ENCODE peak calls at places on chromosomes 11 and 22, in four cellular contexts. W, F, J and M are unnamed samples.

GRCh38 chr11:77372736-77373135 is 71.2 kb upstream of the GDPD4 start:
- DNase-seq in F (no peak), W (no peak), J (no peak), M (no peak)

GRCh38 chr11:69080361-69080973 is 31.7 kb downstream of the TPCN2 start:
- DNase-seq in J (no peak), W (no peak), F (no peak), M (no peak)

GRCh38 chr11:119472186-119472855 is 49.3 kb upstream of the THY1 start:
- DNase-seq in F (no peak), W (peak), J (no peak), M (no peak)

GRCh38 chr11:26042113-26042512 is 289.8 kb upstream of the ANO3 start:
- DNase-seq in F (no peak), J (no peak), W (no peak), M (no peak)

GRCh38 chr11:86537541-86538222 is 134.7 kb downstream of the ME3 start:
- DNase-seq in J (no peak), W (no peak), F (no peak), M (no peak)

GRCh38 chr22:36192601-36193000 is 9.0 kb downstream of the APOL4 start:
- DNase-seq in J (no peak), F (no peak), W (no peak), M (no peak)

GRCh38 chr22:20536590-20537324 is 29.3 kb downstream of the MED15 start:
- DNase-seq in F (no peak), J (no peak), W (no peak), M (no peak)

GRCh38 chr22:37244922-37245722 is 1.1 kb upstream of the RAC2 start:
- DNase-seq in W (no peak), J (no peak), F (no peak), M (no peak)

GRCh38 chr11:63612181-63612580 is 2.1 kb downstream of the PLAAT3 start:
- DNase-seq in W (no peak), J (no peak), F (no peak), M (no peak)

GRCh38 chr11:125166347-125166841 is 1.8 kb downstream of the PKNOX2 start:
- DNase-seq in W (no peak), F (peak), J (no peak), M (peak)

GRCh38 chr11:862704-863388 is 20.2 kb downstream of the TSPAN4 start:
- DNase-seq in J (no peak), F (peak), W (no peak), M (no peak)

GRCh38 chr11:130163346-130164220 is 4.0 kb downstream of the ST14 start:
- DNase-seq in J (no peak), F (no peak), W (peak), M (no peak)

GRCh38 chr11:36817336-36817965 is 219.4 kb upstream of the RAG2 start:
- DNase-seq in J (no peak), F (no peak), W (no peak), M (no peak)

GRCh38 chr22:48264586-48264985 is 1502.1 kb downstream of the TBC1D22A start:
- DNase-seq in F (no peak), J (no peak), W (no peak), M (no peak)

GRCh38 chr11:120566176-120566575 is 54.6 kb downstream of the GRIK4 start:
- DNase-seq in W (no peak), J (no peak), F (no peak), M (no peak)

GRCh38 chr11:84965484-84965883 is 661.7 kb downstream of the DLG2 start:
- DNase-seq in F (no peak), W (no peak), J (no peak), M (no peak)

GRCh38 chr11:8222820-8223512 is 40.7 kb downstream of the LMO1 start:
- DNase-seq in W (no peak), J (no peak), F (no peak), M (no peak)

GRCh38 chr11:69213964-69214363 is 58.2 kb downstream of the SMIM38 start:
- DNase-seq in W (no peak), F (no peak), J (no peak), M (no peak)

GRCh38 chr22:29945435-29945834 is 62.5 kb downstream of the MTMR3 start:
- DNase-seq in W (no peak), J (no peak), F (no peak), M (no peak)

GRCh38 chr22:47188337-47189055 is 426.0 kb downstream of the TBC1D22A start:
- DNase-seq in J (no peak), W (no peak), F (no peak), M (no peak)

GRCh38 chr22:37674951-37675929 is at the start of gene LGALS1:
- DNase-seq in F (peak), J (no peak), W (peak), M (peak)

GRCh38 chr11:36452231-36452630 is 57.8 kb downstream of the TRAF6 start:
- DNase-seq in F (no peak), J (no peak), W (no peak), M (no peak)

GRCh38 chr22:18968011-18968749 is 32.1 kb upstream of the PRODH start:
- DNase-seq in W (no peak), J (no peak), F (peak), M (no peak)

GRCh38 chr22:32042924-32043323 is at the start of gene SLC5A1:
- DNase-seq in F (no peak), W (no peak), J (no peak), M (no peak)

GRCh38 chr11:68685656-68686380 is 1.5 kb downstream of the GAL start:
- DNase-seq in J (no peak), F (no peak), W (no peak), M (no peak)

GRCh38 chr11:125671561-125671960 is 9.1 kb downstream of the ACRV1 start:
- DNase-seq in J (no peak), W (no peak), F (no peak), M (no peak)

GRCh38 chr22:46047841-46048595 is 71.1 kb upstream of the WNT7B start:
- DNase-seq in F (no peak), W (no peak), J (no peak), M (no peak)

GRCh38 chr11:126917531-126918204 is 82.9 kb downstream of the KIRREL3 start:
- DNase-seq in F (no peak), J (peak), W (no peak), M (no peak)

GRCh38 chr11:17743808-17744119 is 9.2 kb downstream of the KCNC1 start:
- DNase-seq in W (no peak), J (no peak), F (no peak), M (no peak)

GRCh38 chr22:45787770-45788169 is 116.1 kb downstream of the ATXN10 start:
- DNase-seq in F (no peak), W (no peak), J (no peak), M (no peak)

GRCh38 chr11:103648670-103649400 is 387.6 kb upstream of the DDI1 start:
- DNase-seq in W (no peak), F (no peak), J (no peak), M (no peak)

GRCh38 chr22:48832592-48832991 is 995.1 kb downstream of the BRD1 start:
- DNase-seq in W (no peak), J (no peak), F (no peak), M (no peak)

GRCh38 chr11:122642472-122642922 is 13.0 kb upstream of the UBASH3B start:
- DNase-seq in J (no peak), F (no peak), W (peak), M (no peak)

GRCh38 chr11:9760180-9760550 is 96.3 kb downstream of the SWAP70 start:
- DNase-seq in W (no peak), J (no peak), F (no peak), M (no peak)

GRCh38 chr11:9758676-9759518 is 95.0 kb downstream of the SWAP70 start:
- DNase-seq in F (peak), J (no peak), W (peak), M (peak)

GRCh38 chr11:9757809-9758675 is 94.2 kb downstream of the SWAP70 start:
- DNase-seq in W (peak), F (peak), J (no peak), M (peak)

GRCh38 chr11:9761441-9761945 is 97.6 kb downstream of the SWAP70 start:
- DNase-seq in W (no peak), J (no peak), F (no peak), M (no peak)

GRCh38 chr11:9759519-9760179 is 95.8 kb downstream of the SWAP70 start:
- DNase-seq in J (peak), W (peak), F (no peak), M (no peak)
- TF ChIP-seq POLR2A in J (no peak), W (no peak), F (no peak), M (no peak)

DNA sequence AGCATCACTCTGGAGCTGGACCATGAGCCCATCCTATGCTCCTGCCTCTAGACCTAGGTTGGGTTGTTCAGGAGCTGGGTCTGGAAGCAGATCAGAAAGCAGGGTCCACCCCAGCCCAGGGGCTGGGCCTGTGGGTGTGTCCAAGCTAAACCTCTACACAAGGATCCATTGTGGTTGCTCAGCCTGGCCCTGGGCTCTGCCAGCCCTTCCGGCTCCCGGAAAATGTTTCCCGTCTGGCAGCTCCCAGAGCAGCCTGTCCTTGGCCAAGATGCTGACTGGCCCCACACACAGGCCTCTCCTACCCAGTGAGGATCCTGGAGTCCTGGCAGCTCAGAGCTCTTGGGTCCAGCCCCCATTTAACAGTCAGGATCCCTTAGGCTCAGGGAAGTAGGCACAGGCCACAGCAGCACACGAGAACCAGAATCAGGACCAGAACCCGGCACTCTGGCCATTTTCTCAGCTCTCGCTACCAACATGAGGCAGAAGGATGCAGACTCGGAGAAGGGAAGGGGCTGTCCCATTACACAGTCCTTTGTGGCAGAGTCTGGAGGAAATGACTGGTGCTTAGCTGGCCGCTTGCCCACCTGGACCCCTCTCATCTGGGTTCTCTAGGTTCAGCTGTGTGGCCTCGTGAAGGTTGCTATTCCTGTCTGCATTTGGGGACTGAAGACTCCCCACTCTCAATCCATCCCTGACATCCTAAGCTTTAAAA is 35.4 kb upstream of the FCHSD2 start:
- DNase-seq in W (peak), F (no peak), J (no peak), M (no peak)
- TF ChIP-seq TAF1 in W (peak), F (no peak), J (no peak), M (no peak)

DNA sequence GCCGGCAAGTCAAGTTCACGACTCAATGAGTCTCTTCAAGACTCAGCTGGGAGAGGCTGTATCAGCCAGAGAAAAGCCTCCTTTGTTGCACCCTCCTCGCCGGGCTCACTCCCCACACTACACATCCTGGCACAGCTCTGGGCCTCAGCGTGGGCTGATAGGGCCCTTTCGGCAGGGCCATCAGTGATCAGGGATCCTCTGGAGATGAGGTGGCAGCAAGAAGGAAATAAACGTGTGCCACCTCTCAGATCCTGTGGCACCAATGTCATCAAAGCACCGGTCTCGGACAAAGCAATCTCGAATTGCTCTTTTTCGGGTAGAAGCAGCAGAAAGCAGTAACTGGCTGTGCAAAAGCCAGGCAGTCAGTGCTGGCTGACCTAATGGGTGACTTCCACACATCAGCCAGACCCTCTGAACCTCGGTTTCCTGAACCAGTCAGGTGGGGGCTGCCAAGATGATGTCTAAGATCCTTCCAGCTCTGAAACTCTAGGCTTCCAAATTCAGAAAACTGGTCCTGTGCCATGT is 2.1 kb downstream of the EHD1 start:
- DNase-seq in F (no peak), J (no peak), W (no peak), M (no peak)
- TF ChIP-seq POLR2A in F (no peak), J (peak), W (no peak), M (no peak)

GRCh38 chr11:2759228-2760195 is 59.7 kb upstream of the KCNQ1OT1 start:
- DNase-seq in J (no peak), W (no peak), F (peak), M (no peak)
- TF ChIP-seq TAF1 in J (no peak), W (no peak), F (no peak), M (no peak)